ENCODE peak calls at places on chromosomes 3 and 15, in four cellular contexts. One of them, this sample, is unnamed.

GRCh38 chr3:113148307-113148703 is 63.1 kb upstream of the BOC start:
- DNase-seq in CD8-positive, alpha-beta T cell: no peak
- DNase-seq in AG10803: no peak
- DNase-seq in endothelial cell of umbilical vein: no peak
- DNase-seq in this sample: no peak

GRCh38 chr3:118199044-118199443 is 835.6 kb downstream of the IGSF11 start:
- DNase-seq in CD8-positive, alpha-beta T cell: no peak
- DNase-seq in AG10803: no peak
- DNase-seq in endothelial cell of umbilical vein: no peak
- DNase-seq in this sample: no peak

GRCh38 chr3:115100172-115100571 is 46.9 kb downstream of the ZBTB20 start:
- DNase-seq in CD8-positive, alpha-beta T cell: peak
- DNase-seq in AG10803: peak
- DNase-seq in endothelial cell of umbilical vein: peak
- DNase-seq in this sample: peak

GRCh38 chr3:52268036-52268435 is 10.4 kb downstream of the WDR82 start:
- DNase-seq in CD8-positive, alpha-beta T cell: no peak
- DNase-seq in AG10803: no peak
- DNase-seq in endothelial cell of umbilical vein: no peak
- DNase-seq in this sample: no peak

GRCh38 chr3:145942052-145942451 is 218.9 kb downstream of the PLOD2 start:
- DNase-seq in CD8-positive, alpha-beta T cell: no peak
- DNase-seq in AG10803: peak
- DNase-seq in endothelial cell of umbilical vein: no peak
- DNase-seq in this sample: no peak

GRCh38 chr3:151384741-151385174 is at the start of gene P2RY12:
- DNase-seq in CD8-positive, alpha-beta T cell: no peak
- DNase-seq in AG10803: no peak
- DNase-seq in endothelial cell of umbilical vein: no peak
- DNase-seq in this sample: no peak

GRCh38 chr3:186307594-186307993 is 54.4 kb downstream of the DGKG start:
- DNase-seq in CD8-positive, alpha-beta T cell: no peak
- DNase-seq in AG10803: peak
- DNase-seq in endothelial cell of umbilical vein: peak
- DNase-seq in this sample: peak

GRCh38 chr3:149964296-149964695 is 6.4 kb downstream of the PFN2 start:
- DNase-seq in CD8-positive, alpha-beta T cell: no peak
- DNase-seq in AG10803: peak
- DNase-seq in endothelial cell of umbilical vein: no peak
- DNase-seq in this sample: no peak

GRCh38 chr3:75218577-75218976 is 445.6 kb upstream of the FRG2C start:
- DNase-seq in CD8-positive, alpha-beta T cell: no peak
- DNase-seq in AG10803: no peak
- DNase-seq in endothelial cell of umbilical vein: no peak
- DNase-seq in this sample: no peak

GRCh38 chr15:82585072-82585471 is 44.8 kb upstream of the RPS17 start:
- DNase-seq in CD8-positive, alpha-beta T cell: no peak
- DNase-seq in AG10803: peak
- DNase-seq in endothelial cell of umbilical vein: no peak
- DNase-seq in this sample: no peak

GRCh38 chr15:69265347-69265955 is 33.3 kb upstream of the PAQR5 start:
- DNase-seq in CD8-positive, alpha-beta T cell: no peak
- DNase-seq in AG10803: peak
- DNase-seq in endothelial cell of umbilical vein: peak
- DNase-seq in this sample: peak

GRCh38 chr3:60198179-60198578 is 1053.1 kb downstream of the FHIT start:
- DNase-seq in CD8-positive, alpha-beta T cell: no peak
- DNase-seq in AG10803: no peak
- DNase-seq in endothelial cell of umbilical vein: no peak
- DNase-seq in this sample: no peak

GRCh38 chr15:41495736-41496599 is 2.3 kb downstream of the ITPKA start:
- DNase-seq in CD8-positive, alpha-beta T cell: no peak
- DNase-seq in AG10803: no peak
- DNase-seq in endothelial cell of umbilical vein: no peak
- DNase-seq in this sample: no peak

GRCh38 chr3:25594007-25594502 is 70.7 kb downstream of the TOP2B start:
- DNase-seq in CD8-positive, alpha-beta T cell: no peak
- DNase-seq in AG10803: peak
- DNase-seq in endothelial cell of umbilical vein: peak
- DNase-seq in this sample: peak

GRCh38 chr3:122342803-122343202 is 17.8 kb downstream of the CSTA start:
- DNase-seq in CD8-positive, alpha-beta T cell: no peak
- DNase-seq in AG10803: no peak
- DNase-seq in endothelial cell of umbilical vein: no peak
- DNase-seq in this sample: no peak

GRCh38 chr3:133258358-133258757 is 141.5 kb upstream of the BFSP2 start:
- DNase-seq in CD8-positive, alpha-beta T cell: no peak
- DNase-seq in AG10803: no peak
- DNase-seq in endothelial cell of umbilical vein: no peak
- DNase-seq in this sample: no peak

GRCh38 chr3:184234224-184234623 is 4.8 kb downstream of the VWA5B2 start:
- DNase-seq in CD8-positive, alpha-beta T cell: no peak
- DNase-seq in AG10803: peak
- DNase-seq in endothelial cell of umbilical vein: peak
- DNase-seq in this sample: no peak

GRCh38 chr15:58369261-58369699 is 62.5 kb upstream of the LIPC start:
- DNase-seq in CD8-positive, alpha-beta T cell: no peak
- DNase-seq in AG10803: peak
- DNase-seq in endothelial cell of umbilical vein: no peak
- DNase-seq in this sample: peak

GRCh38 chr15:82680200-82681102 is 29.2 kb downstream of the AP3B2 start:
- DNase-seq in CD8-positive, alpha-beta T cell: peak
- DNase-seq in AG10803: no peak
- DNase-seq in endothelial cell of umbilical vein: no peak
- DNase-seq in this sample: peak

GRCh38 chr3:139522421-139522820 is 17.1 kb downstream of the RBP1 start:
- DNase-seq in CD8-positive, alpha-beta T cell: no peak
- DNase-seq in AG10803: no peak
- DNase-seq in endothelial cell of umbilical vein: no peak
- DNase-seq in this sample: no peak

GRCh38 chr3:8856721-8857120 is 87.3 kb upstream of the OXTR start:
- DNase-seq in CD8-positive, alpha-beta T cell: no peak
- DNase-seq in AG10803: peak
- DNase-seq in endothelial cell of umbilical vein: no peak
- DNase-seq in this sample: no peak

GRCh38 chr15:69607101-69607500 is 154.5 kb downstream of the RPLP1 start:
- DNase-seq in CD8-positive, alpha-beta T cell: no peak
- DNase-seq in AG10803: peak
- DNase-seq in endothelial cell of umbilical vein: no peak
- DNase-seq in this sample: no peak

GRCh38 chr15:43876872-43877271 is 50.1 kb downstream of the WDR76 start:
- DNase-seq in CD8-positive, alpha-beta T cell: no peak
- DNase-seq in AG10803: no peak
- DNase-seq in endothelial cell of umbilical vein: no peak
- DNase-seq in this sample: no peak

GRCh38 chr3:122132949-122133540 is 50.4 kb upstream of the CASR start:
- DNase-seq in CD8-positive, alpha-beta T cell: no peak
- DNase-seq in AG10803: no peak
- DNase-seq in endothelial cell of umbilical vein: no peak
- DNase-seq in this sample: no peak

GRCh38 chr3:194101592-194102432 is 34.1 kb upstream of the HES1 start:
- DNase-seq in CD8-positive, alpha-beta T cell: no peak
- DNase-seq in AG10803: no peak
- DNase-seq in endothelial cell of umbilical vein: no peak
- DNase-seq in this sample: no peak

GRCh38 chr15:71634820-71635219 is 175.5 kb upstream of the NR2E3 start:
- DNase-seq in CD8-positive, alpha-beta T cell: no peak
- DNase-seq in AG10803: peak
- DNase-seq in endothelial cell of umbilical vein: peak
- DNase-seq in this sample: no peak

GRCh38 chr3:102068327-102068726 is 219.0 kb downstream of the NFKBIZ start:
- DNase-seq in CD8-positive, alpha-beta T cell: no peak
- DNase-seq in AG10803: no peak
- DNase-seq in endothelial cell of umbilical vein: peak
- DNase-seq in this sample: no peak

GRCh38 chr15:43225201-43225949 is 4.6 kb upstream of the EPB42 start:
- DNase-seq in CD8-positive, alpha-beta T cell: peak
- DNase-seq in AG10803: peak
- DNase-seq in endothelial cell of umbilical vein: peak
- DNase-seq in this sample: peak

GRCh38 chr3:101533603-101533968 is 20.6 kb upstream of the SENP7 start:
- DNase-seq in CD8-positive, alpha-beta T cell: no peak
- DNase-seq in AG10803: peak
- DNase-seq in endothelial cell of umbilical vein: no peak
- DNase-seq in this sample: no peak

GRCh38 chr3:154765241-154765640 is 314.9 kb upstream of the MME start:
- DNase-seq in CD8-positive, alpha-beta T cell: no peak
- DNase-seq in AG10803: no peak
- DNase-seq in endothelial cell of umbilical vein: no peak
- DNase-seq in this sample: no peak

GRCh38 chr15:81270781-81271491 is 53.0 kb downstream of the STARD5 start:
- DNase-seq in CD8-positive, alpha-beta T cell: no peak
- DNase-seq in AG10803: no peak
- DNase-seq in endothelial cell of umbilical vein: no peak
- DNase-seq in this sample: no peak

GRCh38 chr3:191282262-191283215 is 46.7 kb upstream of the CCDC50 start:
- DNase-seq in CD8-positive, alpha-beta T cell: no peak
- DNase-seq in AG10803: no peak
- DNase-seq in endothelial cell of umbilical vein: no peak
- DNase-seq in this sample: no peak

GRCh38 chr15:80834906-80835305 is 55.7 kb downstream of the CEMIP start:
- DNase-seq in CD8-positive, alpha-beta T cell: no peak
- DNase-seq in AG10803: peak
- DNase-seq in endothelial cell of umbilical vein: no peak
- DNase-seq in this sample: no peak

GRCh38 chr3:12946661-12947316 is 105.4 kb upstream of the RPL32 start:
- DNase-seq in CD8-positive, alpha-beta T cell: no peak
- DNase-seq in AG10803: peak
- DNase-seq in endothelial cell of umbilical vein: no peak
- DNase-seq in this sample: no peak

GRCh38 chr3:12948371-12948770 is 107.0 kb upstream of the RPL32 start:
- DNase-seq in CD8-positive, alpha-beta T cell: no peak
- DNase-seq in AG10803: peak
- DNase-seq in endothelial cell of umbilical vein: no peak
- DNase-seq in this sample: no peak

GRCh38 chr3:12946134-12946533 is 104.8 kb upstream of the RPL32 start:
- DNase-seq in CD8-positive, alpha-beta T cell: no peak
- DNase-seq in AG10803: no peak
- DNase-seq in endothelial cell of umbilical vein: no peak
- DNase-seq in this sample: no peak

GRCh38 chr3:12948891-12949711 is 107.7 kb upstream of the RPL32 start:
- DNase-seq in CD8-positive, alpha-beta T cell: no peak
- DNase-seq in AG10803: peak
- DNase-seq in endothelial cell of umbilical vein: peak
- DNase-seq in this sample: no peak

GRCh38 chr3:12947504-12948369 is 106.4 kb upstream of the RPL32 start:
- DNase-seq in CD8-positive, alpha-beta T cell: no peak
- DNase-seq in AG10803: peak
- DNase-seq in endothelial cell of umbilical vein: peak
- DNase-seq in this sample: no peak
- H3K4me3 ChIP-seq in CD8-positive, alpha-beta T cell: no peak
- H3K4me3 ChIP-seq in AG10803: no peak
- H3K4me3 ChIP-seq in endothelial cell of umbilical vein: no peak
- H3K4me3 ChIP-seq in this sample: no peak

DNA sequence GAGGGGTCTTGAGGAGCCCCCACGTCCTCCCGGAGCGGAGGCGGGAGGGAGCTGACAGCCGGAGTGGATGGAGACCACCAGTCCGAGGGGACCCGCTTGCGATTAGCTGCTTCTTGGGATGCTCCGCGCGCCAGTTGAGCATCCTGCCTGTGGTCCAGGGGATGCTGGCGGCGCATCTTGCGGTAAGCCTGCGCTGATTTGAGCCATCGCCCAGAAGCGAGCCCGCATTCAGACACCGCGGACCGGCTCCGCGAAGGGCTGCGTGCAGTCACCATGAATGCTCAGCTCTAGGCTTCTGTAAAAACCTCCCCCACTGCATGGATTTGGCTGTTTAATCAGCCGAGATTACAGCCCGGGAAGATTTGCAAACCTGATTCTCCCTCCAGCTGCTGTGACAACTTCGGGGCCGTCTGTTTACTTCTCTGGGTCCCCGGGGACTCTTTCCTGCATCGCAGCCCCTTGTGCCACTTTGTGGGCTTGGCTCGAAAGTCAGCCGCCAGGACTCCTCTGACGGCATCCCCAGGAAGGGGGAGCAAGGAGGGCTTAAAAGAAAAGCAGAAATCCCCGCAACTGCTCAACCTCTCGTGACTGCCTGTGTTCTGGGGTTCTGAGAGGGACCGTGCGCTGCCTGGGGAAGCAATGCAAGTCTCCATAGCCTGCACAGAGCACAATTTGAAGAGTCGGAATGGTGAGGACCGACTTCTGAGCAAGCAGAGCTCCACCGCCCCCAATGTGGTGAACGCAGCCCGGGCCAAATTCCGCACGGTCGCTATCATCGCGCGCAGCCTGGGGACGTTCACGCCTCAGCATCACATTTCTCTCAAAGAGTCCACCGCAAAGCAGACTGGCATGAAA is 171.1 kb downstream of the KCNAB1 start:
- DNase-seq in CD8-positive, alpha-beta T cell: peak
- DNase-seq in AG10803: peak
- DNase-seq in endothelial cell of umbilical vein: no peak
- DNase-seq in this sample: no peak
- H3K4me3 ChIP-seq in CD8-positive, alpha-beta T cell: peak
- H3K4me3 ChIP-seq in AG10803: peak
- H3K4me3 ChIP-seq in endothelial cell of umbilical vein: peak
- H3K4me3 ChIP-seq in this sample: no peak

GRCh38 chr3:44554626-44555592 is at the start of gene ZKSCAN7:
- DNase-seq in CD8-positive, alpha-beta T cell: peak
- DNase-seq in AG10803: peak
- DNase-seq in endothelial cell of umbilical vein: peak
- DNase-seq in this sample: no peak
- H3K4me3 ChIP-seq in CD8-positive, alpha-beta T cell: peak
- H3K4me3 ChIP-seq in AG10803: peak
- H3K4me3 ChIP-seq in endothelial cell of umbilical vein: peak
- H3K4me3 ChIP-seq in this sample: no peak

DNA sequence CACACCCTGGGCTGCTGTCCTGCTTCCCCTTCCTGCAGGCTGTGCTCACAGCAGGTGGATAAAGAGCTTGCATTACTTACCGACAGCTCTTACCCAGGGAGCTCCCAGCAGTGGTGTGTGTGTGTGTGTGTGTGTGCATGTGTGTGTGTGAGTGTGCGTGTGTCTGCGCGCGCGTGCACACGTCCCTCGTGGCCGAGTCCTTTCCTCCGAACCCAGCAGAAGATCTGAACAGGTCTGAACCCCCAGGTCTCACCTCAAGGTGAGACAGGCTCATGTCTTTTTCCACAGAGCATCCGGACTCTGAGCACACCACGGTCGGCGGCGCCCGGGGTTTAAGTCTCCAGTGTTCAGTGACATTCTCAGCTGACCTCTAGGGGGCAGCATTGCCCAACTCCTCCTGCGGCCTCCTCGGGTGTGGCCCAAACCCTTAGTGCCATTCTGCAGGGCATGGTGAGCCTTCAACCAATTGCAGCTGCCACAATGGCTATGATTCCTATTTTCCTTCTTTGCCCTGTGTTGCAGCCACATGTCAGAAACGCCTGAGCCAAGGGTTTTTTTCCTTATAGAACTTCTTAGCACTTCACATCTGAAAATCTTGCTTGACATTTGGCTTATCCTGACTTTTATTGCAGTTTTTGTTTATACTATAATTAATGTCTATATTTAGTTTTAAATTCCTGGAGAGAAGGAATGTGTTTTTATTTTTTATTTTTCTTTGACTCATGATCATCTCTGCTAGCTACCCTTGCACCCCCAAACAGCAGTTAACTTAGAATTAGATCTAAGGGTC is 64.1 kb upstream of the KLHL25 start:
- DNase-seq in CD8-positive, alpha-beta T cell: peak
- DNase-seq in AG10803: peak
- DNase-seq in endothelial cell of umbilical vein: peak
- DNase-seq in this sample: peak
- H3K4me3 ChIP-seq in CD8-positive, alpha-beta T cell: no peak
- H3K4me3 ChIP-seq in AG10803: peak
- H3K4me3 ChIP-seq in endothelial cell of umbilical vein: no peak
- H3K4me3 ChIP-seq in this sample: no peak

This sample was measured in Jurkat, Clone E6-1.